ENCODE peak calls at places on chromosomes 6 and 20, in four cellular contexts. M is fibroblast of lung, N is Panc1, R is neuronal stem cell. Y is an unnamed sample.

GRCh38 chr6:143187173-143187908 is 126.7 kb downstream of the AIG1 start:
- DNase-seq in N (no peak), R (no peak), M (peak), Y (no peak)

GRCh38 chr6:129370268-129370916 is 339.6 kb downstream of the ARHGAP18 start:
- DNase-seq in N (peak), M (peak), R (peak), Y (no peak)

GRCh38 chr6:144144996-144145395 is 5.3 kb upstream of the STX11 start:
- DNase-seq in M (no peak), R (no peak), N (no peak), Y (no peak)

GRCh38 chr6:84825461-84825860 is 61.1 kb upstream of the TBX18 start:
- DNase-seq in N (no peak), R (no peak), M (peak), Y (no peak)

GRCh38 chr20:62434098-62434497 is 6.8 kb upstream of the RBBP8NL start:
- DNase-seq in M (no peak), N (no peak), R (no peak), Y (no peak)

GRCh38 chr6:148251286-148251685 is 91.4 kb upstream of the SASH1 start:
- DNase-seq in M (peak), N (no peak), R (peak), Y (no peak)

GRCh38 chr20:48139262-48140041 is 354.2 kb upstream of the SULF2 start:
- DNase-seq in R (no peak), M (peak), N (no peak), Y (no peak)

GRCh38 chr20:25280051-25280573 is 32.2 kb downstream of the PYGB start:
- DNase-seq in R (no peak), N (no peak), M (no peak), Y (peak)

GRCh38 chr20:42204261-42204660 is 586.1 kb upstream of the CHD6 start:
- DNase-seq in N (no peak), M (no peak), R (peak), Y (peak)

GRCh38 chr6:112649853-112650252 is 302.7 kb downstream of the RFPL4B start:
- DNase-seq in R (no peak), N (no peak), M (no peak), Y (no peak)

GRCh38 chr6:49775043-49775442 is 12.0 kb downstream of the PGK2 start:
- DNase-seq in R (no peak), N (no peak), M (no peak), Y (no peak)

GRCh38 chr6:40378071-40378724 is 209.0 kb downstream of the LRFN2 start:
- DNase-seq in N (no peak), R (no peak), M (no peak), Y (no peak)

GRCh38 chr20:46282669-46283068 is 25.6 kb downstream of the CDH22 start:
- DNase-seq in R (peak), M (no peak), N (no peak), Y (no peak)

GRCh38 chr20:15759546-15760216 is 813.6 kb downstream of the KIF16B start:
- DNase-seq in R (no peak), N (no peak), M (no peak), Y (no peak)

GRCh38 chr20:5557123-5557522 is 193.1 kb upstream of the SHLD1 start:
- DNase-seq in M (peak), N (peak), R (peak), Y (peak)

GRCh38 chr6:40845588-40845987 is 193.4 kb downstream of the UNC5CL start:
- DNase-seq in R (peak), M (peak), N (peak), Y (peak)

GRCh38 chr6:104887350-104887749 is 27.6 kb upstream of the HACE1 start:
- DNase-seq in N (no peak), R (peak), M (peak), Y (no peak)

GRCh38 chr6:7142228-7142801 is 34.6 kb downstream of the RREB1 start:
- DNase-seq in R (no peak), N (no peak), M (no peak), Y (no peak)

GRCh38 chr6:151275566-151275965 is 35.8 kb downstream of the AKAP12 start:
- DNase-seq in M (no peak), N (no peak), R (no peak), Y (no peak)

GRCh38 chr6:48614326-48614725 is 503.3 kb upstream of the PTCHD4 start:
- DNase-seq in R (no peak), M (no peak), N (no peak), Y (no peak)

GRCh38 chr20:62614085-62614960 is 28.0 kb upstream of the SLCO4A1 start:
- DNase-seq in N (no peak), R (no peak), M (no peak), Y (no peak)

GRCh38 chr20:49951160-49951559 is 15.0 kb downstream of the RNF114 start:
- DNase-seq in M (peak), N (no peak), R (no peak), Y (no peak)

GRCh38 chr20:49956689-49957443 is 20.7 kb downstream of the RNF114 start:
- DNase-seq in N (no peak), M (no peak), R (no peak), Y (no peak)

GRCh38 chr20:49957487-49957938 is 21.3 kb downstream of the RNF114 start:
- DNase-seq in R (no peak), N (no peak), M (no peak), Y (peak)

DNA sequence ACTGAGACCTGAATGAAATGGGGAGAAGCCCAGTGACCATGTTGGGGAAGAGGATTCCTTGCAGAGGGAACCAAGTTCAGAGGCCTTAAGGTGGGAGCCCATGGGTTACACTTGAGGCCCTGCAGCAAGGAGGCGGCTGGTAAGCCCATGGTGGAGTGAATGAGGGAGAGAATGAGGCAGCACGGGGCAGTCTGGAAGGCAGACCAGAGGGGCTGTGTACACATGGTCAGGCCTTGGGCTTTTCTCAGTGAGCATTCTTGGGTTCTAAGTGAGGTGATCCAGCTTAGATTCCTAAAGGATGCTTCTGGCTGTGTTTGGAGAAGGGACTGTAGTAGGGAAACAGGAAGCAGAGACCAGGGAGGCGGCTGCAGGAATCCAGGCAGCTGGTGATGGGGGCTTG is 19.0 kb downstream of the RNF114 start:
- DNase-seq in N (no peak), R (no peak), M (no peak), Y (no peak)
- H3K27ac ChIP-seq in N (no peak), R (no peak), M (no peak), Y (no peak)

GRCh38 chr6:56643379-56644089 is 845 bp upstream of the DST start:
- DNase-seq in R (no peak), M (no peak), N (no peak), Y (no peak)

GRCh38 chr6:56638760-56639159 is 3.9 kb downstream of the DST start:
- DNase-seq in M (no peak), N (no peak), R (no peak), Y (no peak)

GRCh38 chr6:56640374-56640773 is 2.3 kb downstream of the DST start:
- DNase-seq in M (no peak), N (no peak), R (no peak), Y (no peak)

GRCh38 chr6:56644366-56644765 is 1.7 kb upstream of the DST start:
- DNase-seq in N (no peak), R (no peak), M (no peak), Y (no peak)

GRCh38 chr6:56642366-56643261 is at the start of gene DST:
- DNase-seq in M (peak), R (no peak), N (peak), Y (no peak)
- H3K27ac ChIP-seq in M (peak), R (no peak), N (no peak), Y (no peak)

GRCh38 chr20:52923123-52923543 is 49.0 kb upstream of the TSHZ2 start:
- DNase-seq in M (peak), R (peak), N (peak), Y (no peak)
- H3K27ac ChIP-seq in M (no peak), R (peak), N (no peak), Y (no peak)

DNA sequence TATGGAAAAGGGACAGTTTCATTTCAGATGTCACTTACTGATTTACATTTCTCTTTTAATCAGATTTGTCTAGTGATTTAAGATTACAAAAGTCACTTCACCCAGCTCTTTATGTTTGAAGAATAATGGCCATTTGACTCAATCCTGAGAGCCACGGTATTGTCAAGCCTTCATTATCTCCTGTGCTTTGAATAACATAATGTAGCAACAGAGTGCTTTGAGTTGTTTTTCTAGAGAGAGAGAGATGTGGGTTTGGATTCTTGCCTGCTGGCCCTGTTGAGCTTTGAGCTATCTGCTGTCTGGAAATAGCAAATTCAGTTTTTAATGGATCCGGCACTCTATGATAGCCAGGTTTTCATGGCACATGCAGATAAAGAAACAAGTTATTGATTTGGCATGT is 478.4 kb upstream of the SOX4 start:
- DNase-seq in M (peak), N (no peak), R (no peak), Y (no peak)
- H3K27ac ChIP-seq in M (no peak), N (peak), R (peak), Y (no peak)

DNA sequence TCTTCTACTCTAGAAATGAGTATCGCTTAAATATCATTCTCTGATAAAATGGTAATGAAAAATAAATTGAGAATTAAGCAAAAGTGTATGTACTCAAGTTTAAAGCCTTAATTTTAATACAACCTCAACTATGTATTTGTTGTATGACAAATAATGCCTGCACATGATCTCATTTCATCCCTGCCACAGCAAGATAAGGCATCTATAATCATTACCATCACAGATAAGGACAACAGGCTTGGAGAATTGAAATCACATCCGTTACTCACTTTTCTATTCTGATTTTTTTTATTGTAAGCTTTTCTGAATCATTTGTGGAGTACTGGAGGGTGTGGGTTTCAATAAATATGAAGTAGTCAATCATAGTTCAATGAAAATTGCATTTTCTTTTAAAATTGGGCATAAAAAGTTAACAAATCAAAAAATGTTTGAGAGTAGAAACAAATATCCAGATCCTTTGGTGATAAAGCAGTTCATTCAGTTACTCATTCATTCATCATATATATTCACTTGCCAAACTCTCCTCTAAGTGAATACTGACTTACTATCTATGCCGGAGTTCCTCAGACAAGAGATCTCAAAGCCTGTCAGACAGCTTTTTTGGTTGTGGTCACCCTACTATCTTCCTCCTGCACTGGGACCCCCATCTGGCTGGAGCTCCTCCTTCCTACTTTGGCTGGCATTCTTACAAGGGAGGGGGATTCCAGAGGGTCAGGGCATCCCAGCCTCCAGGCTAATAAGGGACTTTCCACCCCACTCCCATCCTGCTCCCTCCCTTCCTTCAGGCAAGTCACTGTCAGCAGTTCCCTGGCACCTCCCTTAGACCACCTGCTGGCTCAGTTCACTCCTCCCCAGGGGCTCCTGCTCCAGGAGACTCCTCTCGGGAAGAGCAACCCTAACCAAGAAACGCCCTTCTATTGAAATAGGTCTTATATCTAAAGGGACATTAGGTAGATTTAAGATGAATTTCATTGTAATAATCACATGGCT is 118.6 kb downstream of the OGFRL1 start:
- DNase-seq in R (no peak), M (no peak), N (peak), Y (no peak)
- H3K27ac ChIP-seq in R (no peak), M (no peak), N (peak), Y (peak)

GRCh38 chr6:43769526-43770416 is at the start of gene VEGFA:
- DNase-seq in M (peak), R (peak), N (peak), Y (peak)

GRCh38 chr6:43767553-43768505 is 2.2 kb upstream of the VEGFA start:
- DNase-seq in N (no peak), M (no peak), R (no peak), Y (peak)

GRCh38 chr6:43768506-43768860 is 1.5 kb upstream of the VEGFA start:
- DNase-seq in N (no peak), R (no peak), M (no peak), Y (no peak)

GRCh38 chr6:43770417-43771209 is 602 bp downstream of the VEGFA start:
- DNase-seq in N (no peak), M (peak), R (peak), Y (peak)

DNA sequence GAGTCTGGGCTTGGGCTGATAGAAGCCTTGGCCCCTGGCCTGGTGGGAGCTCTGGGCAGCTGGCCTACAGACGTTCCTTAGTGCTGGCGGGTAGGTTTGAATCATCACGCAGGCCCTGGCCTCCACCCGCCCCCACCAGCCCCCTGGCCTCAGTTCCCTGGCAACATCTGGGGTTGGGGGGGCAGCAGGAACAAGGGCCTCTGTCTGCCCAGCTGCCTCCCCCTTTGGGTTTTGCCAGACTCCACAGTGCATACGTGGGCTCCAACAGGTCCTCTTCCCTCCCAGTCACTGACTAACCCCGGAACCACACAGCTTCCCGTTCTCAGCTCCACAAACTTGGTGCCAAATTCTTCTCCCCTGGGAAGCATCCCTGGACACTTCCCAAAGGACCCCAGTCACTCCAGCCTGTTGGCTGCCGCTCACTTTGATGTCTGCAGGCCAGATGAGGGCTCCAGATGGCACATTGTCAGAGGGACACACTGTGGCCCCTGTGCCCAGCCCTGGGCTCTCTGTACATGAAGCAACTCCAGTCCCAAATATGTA is 957 bp upstream of the VEGFA start:
- DNase-seq in R (no peak), M (peak), N (no peak), Y (no peak)
- H3K27ac ChIP-seq in R (no peak), M (peak), N (no peak), Y (peak)

GRCh38 chr20:64033981-64034493 is 1.9 kb upstream of the C20orf204 start:
- DNase-seq in N (no peak), R (no peak), M (no peak), Y (no peak)
- H3K27ac ChIP-seq in N (no peak), R (no peak), M (no peak), Y (no peak)

DNA sequence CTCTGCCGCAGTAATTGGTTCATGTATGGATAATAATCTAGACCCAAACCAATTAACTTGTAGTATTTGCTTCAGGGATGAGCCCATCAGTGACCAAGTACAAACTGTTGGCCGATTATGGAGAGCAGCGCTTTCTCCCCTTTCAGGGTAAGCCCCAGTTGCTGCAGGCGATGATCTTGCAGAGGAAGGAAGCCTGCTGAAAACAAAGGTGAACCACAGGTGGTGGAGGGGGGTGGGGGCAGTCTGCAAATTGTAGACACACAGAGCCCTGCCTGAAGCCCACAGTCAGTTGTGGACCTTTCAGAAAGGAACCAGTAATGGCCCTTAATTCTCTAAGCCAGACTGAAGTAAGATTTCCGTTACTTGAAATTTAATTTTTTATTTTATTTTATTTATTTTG is 167.9 kb upstream of the JARID2 start:
- DNase-seq in M (no peak), R (peak), N (no peak), Y (no peak)
- H3K27ac ChIP-seq in M (no peak), R (peak), N (no peak), Y (no peak)

DNA sequence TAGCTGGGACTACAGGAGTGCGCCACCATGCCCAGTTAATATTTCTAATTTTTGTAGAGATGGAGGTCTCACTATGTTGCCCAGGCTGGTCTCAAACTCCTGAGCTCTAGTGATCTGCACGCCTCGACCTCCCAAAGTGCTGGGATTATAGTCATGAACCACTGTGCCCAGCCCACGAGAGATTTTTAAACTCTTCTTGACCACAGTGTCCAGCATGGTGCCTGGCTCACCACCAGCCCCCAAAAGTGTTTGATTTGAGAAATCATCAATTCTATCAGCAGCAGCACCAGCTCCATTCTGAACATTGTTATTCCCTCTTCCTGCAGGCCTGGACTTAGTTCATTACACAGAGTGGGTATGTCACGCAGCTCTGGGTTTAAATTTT is 2.4 kb upstream of the TGM2 start:
- DNase-seq in R (no peak), N (no peak), M (no peak), Y (no peak)
- H3K27ac ChIP-seq in R (no peak), N (no peak), M (peak), Y (no peak)